ENCODE peak calls at places on chromosomes 13 and 19, in eight cellular contexts. J, R, Y, M, X, L, I and T are unnamed samples.

GRCh38 chr19:35673121-35673804 is 6.9 kb downstream of the UPK1A start:
- DNase-seq in J (peak; percentile 92), R (peak; percentile 93), Y (peak; percentile 32), M (peak; percentile 43), X (peak; percentile 20), L (no peak), I (peak; percentile 12), T (no peak)

GRCh38 chr19:18865106-18865972 is 30.6 kb downstream of the CERS1 start:
- DNase-seq in J (no peak), R (no peak), Y (no peak), M (no peak), X (no peak), L (no peak), I (no peak), T (no peak)

GRCh38 chr19:12886943-12887747 is at the start of gene KLF1:
- DNase-seq in J (no peak), R (no peak), Y (no peak), M (no peak), X (no peak), L (no peak), I (no peak), T (no peak)

GRCh38 chr13:110392510-110393233 is 85.6 kb downstream of the COL4A2 start:
- DNase-seq in J (peak; percentile 63), R (no peak), Y (no peak), M (no peak), X (no peak), L (no peak), I (no peak), T (no peak)

GRCh38 chr19:3716147-3716668 is 8.0 kb downstream of the TJP3 start:
- DNase-seq in J (no peak), R (no peak), Y (no peak), M (no peak), X (no peak), L (no peak), I (no peak), T (no peak)

GRCh38 chr13:36919833-36920611 is at the start of gene SMAD9:
- DNase-seq in J (peak; percentile 70), R (peak; percentile 40), Y (peak; percentile 85), M (no peak), X (no peak), L (peak; percentile 57), I (no peak), T (no peak)

GRCh38 chr13:33303885-33304284 is 18.3 kb upstream of the STARD13 start:
- DNase-seq in J (no peak), R (no peak), Y (no peak), M (no peak), X (no peak), L (no peak), I (no peak), T (no peak)

GRCh38 chr13:66680031-66680430 is 550.1 kb downstream of the PCDH9 start:
- DNase-seq in J (no peak), R (no peak), Y (no peak), M (no peak), X (no peak), L (no peak), I (no peak), T (no peak)

GRCh38 chr19:11291991-11292390 is 4.0 kb upstream of the TSPAN16 start:
- DNase-seq in J (no peak), R (no peak), Y (no peak), M (no peak), X (no peak), L (no peak), I (no peak), T (no peak)

GRCh38 chr13:110520431-110521295 is 40.9 kb downstream of the RAB20 start:
- DNase-seq in J (no peak), R (no peak), Y (peak; percentile 87), M (no peak), X (no peak), L (no peak), I (no peak), T (no peak)

GRCh38 chr19:54928299-54928698 is 19.0 kb downstream of the NLRP7 start:
- DNase-seq in J (no peak), R (no peak), Y (no peak), M (no peak), X (no peak), L (no peak), I (no peak), T (no peak)

GRCh38 chr13:110425444-110425780 is 118.3 kb downstream of the COL4A2 start:
- DNase-seq in J (peak; percentile 78), R (no peak), Y (no peak), M (no peak), X (no peak), L (no peak), I (no peak), T (no peak)

GRCh38 chr13:99916366-99917103 is 55.0 kb downstream of the ZIC5 start:
- DNase-seq in J (peak; percentile 82), R (peak; percentile 53), Y (no peak), M (no peak), X (no peak), L (no peak), I (no peak), T (no peak)

GRCh38 chr19:41708481-41708880 is at the start of gene CEACAM5:
- DNase-seq in J (no peak), R (no peak), Y (peak; percentile 90), M (no peak), X (no peak), L (no peak), I (no peak), T (no peak)

GRCh38 chr19:7533281-7533819 is 2.2 kb upstream of the PNPLA6 start:
- DNase-seq in J (peak; percentile 78), R (no peak), Y (peak; percentile 71), M (no peak), X (no peak), L (no peak), I (no peak), T (no peak)

GRCh38 chr19:47310819-47311218 is 1.2 kb downstream of the C5AR1 start:
- DNase-seq in J (no peak), R (no peak), Y (peak; percentile 26), M (no peak), X (no peak), L (no peak), I (no peak), T (no peak)

GRCh38 chr19:3350014-3350663 is 16.2 kb upstream of the NFIC start:
- DNase-seq in J (no peak), R (no peak), Y (peak; percentile 47), M (no peak), X (no peak), L (no peak), I (no peak), T (no peak)

GRCh38 chr13:28636078-28636477 is 22.9 kb upstream of the POMP start:
- DNase-seq in J (peak; percentile 21), R (no peak), Y (no peak), M (no peak), X (no peak), L (no peak), I (no peak), T (no peak)

GRCh38 chr19:38975214-38975860 is at the start of gene FBXO17:
- DNase-seq in J (peak; percentile 54), R (peak; percentile 68), Y (peak; percentile 22), M (no peak), X (no peak), L (peak; percentile 50), I (no peak), T (no peak)

GRCh38 chr13:113447596-113447995 is 5.7 kb downstream of the ADPRHL1 start:
- DNase-seq in J (no peak), R (no peak), Y (no peak), M (no peak), X (no peak), L (no peak), I (no peak), T (no peak)

GRCh38 chr19:22523940-22524339 is 101.8 kb upstream of the ZNF98 start:
- DNase-seq in J (no peak), R (no peak), Y (no peak), M (no peak), X (no peak), L (no peak), I (no peak), T (no peak)